ENCODE peak calls at places on chromosomes 13 and 19, in eight cellular contexts. A is psoas muscle, O is A549, X is ovary, Y is kidney, I is WTC11, F is left ventricle myocardium inferior, K is sigmoid colon. W is an unnamed sample.
A peak's percentile ranks its signal among the peaks of the same experiment; 100 is the strongest.

GRCh38 chr13:47135800-47136658 is 239.2 kb upstream of the HTR2A start:
- DNase-seq in A (no peak), O (no peak), X (no peak), Y (no peak), I (no peak), F (no peak), K (no peak), W (no peak)

GRCh38 chr19:9913237-9914000 is 22.9 kb downstream of the OLFM2 start:
- DNase-seq in A (no peak), O (peak; percentile 29), X (peak; percentile 42), Y (peak; percentile 64), I (peak; percentile 41), F (peak; percentile 25), K (no peak), W (peak; percentile 47)

GRCh38 chr13:100525453-100526298 is 62.9 kb downstream of the GGACT start:
- DNase-seq in A (no peak), O (no peak), X (no peak), Y (no peak), I (no peak), F (no peak), K (peak; percentile 39), W (no peak)

GRCh38 chr19:2412449-2412848 is 14.9 kb downstream of the TIMM13 start:
- DNase-seq in A (no peak), O (no peak), X (no peak), Y (no peak), I (no peak), F (no peak), K (no peak), W (no peak)

GRCh38 chr13:78147905-78148304 is 229.3 kb upstream of the EDNRB start:
- DNase-seq in A (no peak), O (no peak), X (no peak), Y (no peak), I (no peak), F (no peak), K (no peak), W (no peak)

GRCh38 chr13:109867766-109868165 is 81.4 kb upstream of the IRS2 start:
- DNase-seq in A (no peak), O (no peak), X (no peak), Y (no peak), I (no peak), F (no peak), K (no peak), W (no peak)

GRCh38 chr19:41998246-41999020 is 4.4 kb upstream of the ATP1A3 start:
- DNase-seq in A (no peak), O (peak; percentile 86), X (no peak), Y (no peak), I (peak; percentile 80), F (peak; percentile 38), K (no peak), W (peak; percentile 91)

GRCh38 chr19:16441661-16442071 is 30.1 kb downstream of the EPS15L1 start:
- DNase-seq in A (no peak), O (peak; percentile 24), X (no peak), Y (no peak), I (peak; percentile 79), F (no peak), K (no peak), W (peak; percentile 79)

GRCh38 chr19:1768248-1768647 is 14.9 kb downstream of the ONECUT3 start:
- DNase-seq in A (no peak), O (no peak), X (no peak), Y (no peak), I (peak; percentile 93), F (no peak), K (no peak), W (peak; percentile 80)

GRCh38 chr13:20391597-20392452 is 133.8 kb downstream of the CRYL1 start:
- DNase-seq in A (no peak), O (peak; percentile 6), X (no peak), Y (no peak), I (peak; percentile 41), F (no peak), K (no peak), W (peak; percentile 35)

GRCh38 chr13:71218960-71219359 is 648.0 kb downstream of the DACH1 start:
- DNase-seq in A (no peak), O (no peak), X (no peak), Y (no peak), I (peak; percentile 11), F (no peak), K (no peak), W (no peak)
- TF ChIP-seq CTCF in A (no peak), O (no peak), X (no peak), Y (no peak), I (no peak), F (peak; percentile 28), K (no peak), W (no peak)

GRCh38 chr13:85266331-85266730 is 532.9 kb downstream of the SLITRK6 start:
- DNase-seq in A (no peak), O (no peak), X (no peak), Y (no peak), I (no peak), F (no peak), K (no peak), W (no peak)

GRCh38 chr13:85266771-85267170 is 532.4 kb downstream of the SLITRK6 start:
- DNase-seq in A (no peak), O (no peak), X (no peak), Y (no peak), I (no peak), F (no peak), K (no peak), W (no peak)

GRCh38 chr13:85265296-85265695 is 533.9 kb downstream of the SLITRK6 start:
- DNase-seq in A (no peak), O (no peak), X (no peak), Y (no peak), I (no peak), F (no peak), K (no peak), W (no peak)

GRCh38 chr13:85260896-85261295 is 538.3 kb downstream of the SLITRK6 start:
- DNase-seq in A (no peak), O (no peak), X (no peak), Y (no peak), I (no peak), F (no peak), K (no peak), W (no peak)

GRCh38 chr13:85261757-85262346 is 537.4 kb downstream of the SLITRK6 start:
- DNase-seq in A (no peak), O (no peak), X (no peak), Y (no peak), I (no peak), F (no peak), K (no peak), W (no peak)
- TF ChIP-seq CTCF in A (no peak), O (peak; percentile 29), X (no peak), Y (no peak), I (peak; percentile 30), F (no peak), K (no peak), W (peak; percentile 62)

DNA sequence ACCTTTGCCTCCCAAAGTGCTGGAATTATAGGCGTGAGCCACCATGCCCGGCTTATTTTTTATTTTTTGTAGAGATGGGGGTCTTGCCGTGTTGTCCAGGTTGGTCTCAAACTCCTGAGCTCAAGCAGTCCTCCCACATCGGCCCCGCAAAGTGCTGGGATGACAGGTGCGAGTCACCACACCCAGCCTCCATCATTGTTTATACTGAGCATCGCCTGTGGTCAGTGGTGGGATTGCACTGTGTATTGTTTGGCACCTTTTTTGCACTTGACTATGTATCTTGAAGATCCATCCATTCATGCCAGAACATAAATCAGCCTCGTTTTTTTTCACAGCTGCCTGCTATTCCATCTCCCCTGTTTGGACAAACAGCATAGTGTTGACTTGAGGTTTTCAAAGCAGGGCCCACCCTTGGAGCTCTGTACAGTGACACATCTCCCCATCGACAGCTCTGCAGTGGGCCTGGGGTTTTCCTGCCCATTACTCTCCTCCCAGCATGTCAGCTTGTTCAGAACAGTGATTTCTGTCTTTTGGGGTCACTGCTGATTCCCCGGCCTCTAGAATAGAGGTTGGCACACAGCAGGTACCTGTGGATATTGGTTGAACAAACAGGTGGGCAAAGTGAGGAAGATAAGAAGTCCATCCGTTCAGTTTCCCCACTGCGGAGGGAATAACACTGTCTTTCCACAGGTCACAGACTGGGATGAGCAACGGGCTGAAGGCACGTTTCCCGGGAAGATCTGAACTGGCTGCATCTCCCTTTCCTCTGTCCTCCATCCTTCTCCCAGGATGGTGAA is 8.2 kb upstream of the UPK1A start:
- DNase-seq in A (no peak), O (peak; percentile 68), X (no peak), Y (no peak), I (no peak), F (no peak), K (no peak), W (no peak)
- TF ChIP-seq CTCF in A (no peak), O (no peak), X (no peak), Y (no peak), I (peak; percentile 19), F (no peak), K (no peak), W (peak; percentile 55)

GRCh38 chr13:102556806-102557205 is 40.0 kb upstream of the TPP2 start:
- DNase-seq in A (no peak), O (no peak), X (no peak), Y (no peak), I (no peak), F (no peak), K (no peak), W (no peak)

GRCh38 chr13:102558029-102558428 is 38.8 kb upstream of the TPP2 start:
- DNase-seq in A (no peak), O (no peak), X (no peak), Y (no peak), I (no peak), F (no peak), K (no peak), W (no peak)

GRCh38 chr13:102550507-102550906 is 46.3 kb upstream of the TPP2 start:
- DNase-seq in A (no peak), O (no peak), X (no peak), Y (no peak), I (no peak), F (no peak), K (no peak), W (peak; percentile 24)

GRCh38 chr13:102561933-102562332 is 34.9 kb upstream of the TPP2 start:
- DNase-seq in A (no peak), O (no peak), X (no peak), Y (no peak), I (no peak), F (no peak), K (no peak), W (no peak)

GRCh38 chr13:102555914-102556553 is 40.8 kb upstream of the TPP2 start:
- DNase-seq in A (no peak), O (peak; percentile 15), X (no peak), Y (no peak), I (no peak), F (no peak), K (no peak), W (no peak)
- TF ChIP-seq CTCF in A (peak; percentile 43), O (peak; percentile 60), X (no peak), Y (peak; percentile 24), I (peak; percentile 30), F (peak; percentile 58), K (peak; percentile 19), W (peak; percentile 57)

GRCh38 chr13:27770809-27771208 is 21.5 kb upstream of the GSX1 start:
- DNase-seq in A (no peak), O (peak; percentile 15), X (no peak), Y (no peak), I (peak; percentile 56), F (no peak), K (no peak), W (peak; percentile 31)
- TF ChIP-seq CTCF in A (no peak), O (peak; percentile 28), X (no peak), Y (peak; percentile 25), I (no peak), F (peak; percentile 36), K (no peak), W (peak; percentile 12)

GRCh38 chr13:21625366-21625765 is 21.4 kb upstream of the MICU2 start:
- DNase-seq in A (no peak), O (peak; percentile 28), X (no peak), Y (no peak), I (no peak), F (no peak), K (no peak), W (no peak)
- TF ChIP-seq CTCF in A (no peak), O (peak; percentile 67), X (no peak), Y (peak; percentile 54), I (no peak), F (peak; percentile 52), K (no peak), W (no peak)